ENCODE peak calls at places on chromosomes 5 and 9, in four cellular contexts. O is fibroblast of lung, A is AG09309, S is AG10803. D is an unnamed sample.

GRCh38 chr5:74149395-74149794 is 491.1 kb downstream of the ENC1 start:
- DNase-seq in O (peak), A (no peak), S (peak), D (peak)

GRCh38 chr9:95305770-95306492 is 11.6 kb downstream of the FANCC start:
- DNase-seq in O (peak), A (no peak), S (peak), D (no peak)

GRCh38 chr5:55062039-55062779 is 38.2 kb downstream of the GZMK start:
- DNase-seq in O (no peak), A (no peak), S (no peak), D (no peak)

GRCh38 chr9:128729766-128730517 is 6.0 kb upstream of the ZDHHC12 start:
- DNase-seq in O (no peak), A (no peak), S (no peak), D (no peak)

GRCh38 chr5:172644229-172644628 is 3.2 kb downstream of the NEURL1B start:
- DNase-seq in O (no peak), A (no peak), S (no peak), D (no peak)

GRCh38 chr5:1016036-1016435 is 7.4 kb downstream of the NKD2 start:
- DNase-seq in O (no peak), A (no peak), S (no peak), D (no peak)

GRCh38 chr5:96601811-96602244 is 60.3 kb upstream of the CAST start:
- DNase-seq in O (peak), A (peak), S (peak), D (no peak)

GRCh38 chr5:103587185-103587748 is 24.7 kb upstream of the NUDT12 start:
- DNase-seq in O (peak), A (no peak), S (peak), D (no peak)

GRCh38 chr5:174108765-174109164 is 63.3 kb downstream of the NSG2 start:
- DNase-seq in O (no peak), A (no peak), S (no peak), D (no peak)

GRCh38 chr5:65076251-65076869 is 307.6 kb downstream of the CWC27 start:
- DNase-seq in O (peak), A (peak), S (peak), D (peak)

GRCh38 chr5:65137631-65138030 is 344.1 kb downstream of the ADAMTS6 start:
- DNase-seq in O (no peak), A (no peak), S (no peak), D (no peak)

GRCh38 chr5:125446986-125447385 is 700.5 kb upstream of the ZNF608 start:
- DNase-seq in O (peak), A (no peak), S (peak), D (peak)

GRCh38 chr5:23530571-23530970 is 23.2 kb downstream of the PRDM9 start:
- DNase-seq in O (no peak), A (no peak), S (no peak), D (no peak)

GRCh38 chr5:153711755-153712154 is 221.3 kb downstream of the GRIA1 start:
- DNase-seq in O (peak), A (no peak), S (no peak), D (no peak)
- TF ChIP-seq CTCF in O (no peak), A (peak), S (no peak), D (no peak)

GRCh38 chr5:135930949-135931295 is 23.9 kb downstream of the LECT2 start:
- DNase-seq in O (no peak), A (no peak), S (no peak), D (no peak)
- H3K4me3 ChIP-seq in O (no peak), A (no peak), S (no peak), D (no peak)

GRCh38 chr5:33370135-33370472 is 70.7 kb upstream of the TARS1 start:
- DNase-seq in O (peak), A (peak), S (peak), D (peak)
- TF ChIP-seq CTCF in O (no peak), A (no peak), S (no peak), D (no peak)

GRCh38 chr5:118791986-118792734 is 196.2 kb downstream of the DTWD2 start:
- DNase-seq in O (peak), A (peak), S (peak), D (peak)
- H3K4me3 ChIP-seq in O (peak), A (no peak), S (no peak), D (no peak)

GRCh38 chr9:91564081-91564670 is 140.5 kb upstream of the NFIL3 start:
- DNase-seq in O (no peak), A (no peak), S (no peak), D (no peak)
- TF ChIP-seq CTCF in O (no peak), A (no peak), S (no peak), D (no peak)

GRCh38 chr9:106286249-106286648 is 576.7 kb upstream of the ZNF462 start:
- DNase-seq in O (peak), A (no peak), S (peak), D (no peak)

GRCh38 chr9:106284300-106284699 is 578.7 kb upstream of the ZNF462 start:
- DNase-seq in O (no peak), A (no peak), S (no peak), D (no peak)

GRCh38 chr9:106288689-106289088 is 574.3 kb upstream of the ZNF462 start:
- DNase-seq in O (no peak), A (no peak), S (no peak), D (no peak)

DNA sequence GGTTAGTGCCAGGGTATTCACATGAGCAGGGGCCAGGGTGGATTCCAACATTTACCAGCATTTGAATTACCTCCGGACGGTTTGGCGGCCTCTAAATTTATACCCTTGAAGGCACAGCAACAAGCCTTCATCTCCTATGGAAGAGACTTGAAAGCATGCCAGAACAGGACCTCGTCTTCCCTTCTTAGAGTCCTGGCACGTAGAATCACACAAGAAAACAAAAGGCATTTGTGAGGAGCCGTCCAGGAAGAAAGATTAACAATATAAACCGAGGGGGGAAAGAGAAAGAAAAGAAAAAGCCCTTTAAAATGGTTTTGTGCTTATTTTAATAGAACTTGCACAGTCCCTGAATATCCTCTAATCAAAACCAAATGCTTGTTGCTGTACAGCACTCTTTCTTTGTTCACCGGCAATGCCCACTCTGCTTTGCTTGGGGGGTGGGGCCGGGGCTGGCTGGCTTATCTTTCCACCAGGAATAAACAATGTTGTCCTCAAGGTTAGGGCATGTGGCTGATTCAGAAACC is 575.8 kb upstream of the ZNF462 start:
- DNase-seq in O (peak), A (no peak), S (peak), D (no peak)
- H3K4me3 ChIP-seq in O (no peak), A (no peak), S (peak), D (no peak)

GRCh38 chr5:181036816-181037364 is 3.2 kb upstream of the BTNL9 start:
- DNase-seq in O (no peak), A (no peak), S (no peak), D (no peak)

GRCh38 chr5:181039961-181040915 is at the start of gene BTNL9:
- DNase-seq in O (no peak), A (no peak), S (no peak), D (no peak)

GRCh38 chr5:181037365-181037861 is 2.7 kb upstream of the BTNL9 start:
- DNase-seq in O (no peak), A (no peak), S (no peak), D (no peak)

GRCh38 chr5:181039471-181039870 is 595 bp upstream of the BTNL9 start:
- DNase-seq in O (no peak), A (no peak), S (no peak), D (no peak)

GRCh38 chr5:181035991-181036815 is 3.9 kb upstream of the BTNL9 start:
- DNase-seq in O (no peak), A (no peak), S (no peak), D (no peak)
- TF ChIP-seq CTCF in O (no peak), A (no peak), S (no peak), D (no peak)

DNA sequence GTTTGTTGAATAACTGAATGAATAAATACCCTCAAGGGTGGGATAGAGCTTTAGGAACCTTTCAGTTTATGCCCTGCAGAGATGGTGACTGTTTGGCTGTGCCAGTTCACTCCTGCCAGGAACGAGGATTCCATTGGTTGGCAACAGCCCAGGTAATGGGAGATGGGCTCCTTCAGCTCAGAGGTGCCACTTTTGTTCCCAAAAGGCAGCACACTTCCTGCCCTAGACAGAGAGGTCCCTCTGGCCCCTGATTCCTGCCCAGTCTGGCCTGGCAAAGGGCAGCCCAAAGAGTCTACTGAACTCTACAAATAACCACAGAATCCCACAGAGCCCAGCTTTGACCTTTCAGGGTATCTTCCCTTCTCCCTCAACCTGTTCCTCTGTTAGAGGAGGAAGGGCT is 1.6 kb downstream of the C9orf152 start:
- DNase-seq in O (no peak), A (no peak), S (no peak), D (no peak)
- H3K4me3 ChIP-seq in O (no peak), A (no peak), S (no peak), D (no peak)

GRCh38 chr5:94613583-94613982 is 4.8 kb downstream of the KIAA0825 start:
- DNase-seq in O (peak), A (no peak), S (no peak), D (no peak)
- TF ChIP-seq CTCF in O (no peak), A (peak), S (peak), D (no peak)

D was measured in AG04449.